ENCODE peak calls at places on chromosomes 6 and 20, in seven cellular contexts. O is upper lobe of left lung, P is psoas muscle, Y is endothelial cell of umbilical vein, S is MM.1S, H is GM12878, L is aorta. B is an unnamed sample. For H3K4me1 and H3K36me3, the result is how much of the 10 kb centered on the place peaks cover.

GRCh38 chr20:11275740-11276139 is 601.9 kb upstream of the JAG1 start:
- DNase-seq in Y (no peak), S (no peak), L (no peak), P (no peak), H (no peak), O (no peak), B (no peak)

GRCh38 chr6:21856096-21856825 is 262.7 kb downstream of the SOX4 start:
- DNase-seq in P (no peak), O (peak), L (no peak), Y (peak), S (no peak), H (no peak), B (no peak)

GRCh38 chr6:14524319-14524718 is 406.7 kb downstream of the CD83 start:
- DNase-seq in L (no peak), O (no peak), Y (no peak), S (no peak), P (peak), H (no peak), B (no peak)

GRCh38 chr6:169312658-169313346 is 59.2 kb upstream of the THBS2 start:
- DNase-seq in S (no peak), P (no peak), Y (no peak), H (no peak), L (no peak), O (no peak), B (no peak)

GRCh38 chr6:13677878-13678254 is 33.8 kb downstream of the RANBP9 start:
- DNase-seq in H (no peak), P (no peak), L (no peak), S (no peak), O (no peak), Y (no peak), B (no peak)

GRCh38 chr6:113999284-113999683 is 28.3 kb upstream of the HDAC2 start:
- DNase-seq in L (no peak), H (no peak), P (no peak), O (no peak), S (no peak), Y (no peak), B (no peak)

GRCh38 chr20:32274359-32274758 is 3.1 kb upstream of the KIF3B start:
- DNase-seq in S (no peak), H (no peak), O (no peak), L (no peak), Y (no peak), P (no peak), B (no peak)

GRCh38 chr6:144449911-144450690 is 165.0 kb downstream of the UTRN start:
- DNase-seq in S (no peak), P (no peak), L (no peak), Y (no peak), O (no peak), H (no peak), B (no peak)

GRCh38 chr6:12844284-12845223 is 128.0 kb downstream of the PHACTR1 start:
- DNase-seq in S (peak), Y (peak), L (no peak), P (no peak), H (no peak), O (no peak), B (peak)

DNA sequence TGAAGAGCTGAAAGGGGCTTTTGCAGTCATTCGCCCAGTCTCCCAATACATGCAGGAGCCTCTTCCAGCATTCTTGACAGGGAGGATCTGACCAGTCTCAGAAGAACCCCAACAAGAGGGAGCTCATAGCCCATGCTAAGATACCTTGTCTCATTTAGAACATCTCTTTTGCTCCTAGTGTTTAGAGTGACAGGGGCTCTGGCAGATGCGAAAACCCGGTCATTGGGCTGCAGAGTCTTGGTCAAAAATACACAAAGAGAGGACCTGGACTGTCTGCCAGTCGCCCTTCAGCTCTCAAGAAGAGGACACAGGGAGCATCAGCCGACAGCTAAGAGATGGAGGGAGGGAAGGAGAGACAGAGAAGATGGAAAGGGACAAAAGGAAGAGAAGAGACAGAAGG is 700 bp downstream of the GUCA1B start:
- DNase-seq in L (peak), O (no peak), P (no peak), H (no peak), Y (no peak), S (no peak), B (no peak)
- H3K4me1 ChIP-seq in L (under half), O (under half), P (under half), H (under half), Y (under half), S (under half), B (under half)

GRCh38 chr6:170461111-170461510 is 92.0 kb downstream of the PSMB1 start:
- DNase-seq in Y (no peak), P (no peak), O (no peak), H (no peak), S (no peak), L (no peak), B (no peak)
- H3K36me3 ChIP-seq in Y (under half), P (under half), O (under half), H (under half), S (under half), L (under half), B (under half)

GRCh38 chr20:33472868-33473267 is 17.0 kb upstream of the CBFA2T2 start:
- DNase-seq in H (no peak), O (no peak), S (no peak), Y (no peak), P (no peak), L (no peak), B (no peak)
- H3K4me1 ChIP-seq in H (under half), O (under half), S (under half), Y (under half), P (under half), L (under half), B (half or more)

GRCh38 chr20:53570446-53571276 is 23.0 kb downstream of the ZNF217 start:
- DNase-seq in P (no peak), Y (no peak), H (no peak), S (no peak), O (peak), L (no peak), B (no peak)

GRCh38 chr20:53574259-53574789 is 19.3 kb downstream of the ZNF217 start:
- DNase-seq in O (no peak), L (no peak), H (no peak), P (no peak), S (no peak), Y (no peak), B (no peak)

GRCh38 chr20:53569606-53570307 is 23.9 kb downstream of the ZNF217 start:
- DNase-seq in O (peak), P (no peak), S (no peak), L (no peak), H (no peak), Y (no peak), B (no peak)

GRCh38 chr20:53569005-53569404 is 24.6 kb downstream of the ZNF217 start:
- DNase-seq in H (no peak), S (no peak), P (no peak), L (no peak), O (no peak), Y (no peak), B (no peak)

DNA sequence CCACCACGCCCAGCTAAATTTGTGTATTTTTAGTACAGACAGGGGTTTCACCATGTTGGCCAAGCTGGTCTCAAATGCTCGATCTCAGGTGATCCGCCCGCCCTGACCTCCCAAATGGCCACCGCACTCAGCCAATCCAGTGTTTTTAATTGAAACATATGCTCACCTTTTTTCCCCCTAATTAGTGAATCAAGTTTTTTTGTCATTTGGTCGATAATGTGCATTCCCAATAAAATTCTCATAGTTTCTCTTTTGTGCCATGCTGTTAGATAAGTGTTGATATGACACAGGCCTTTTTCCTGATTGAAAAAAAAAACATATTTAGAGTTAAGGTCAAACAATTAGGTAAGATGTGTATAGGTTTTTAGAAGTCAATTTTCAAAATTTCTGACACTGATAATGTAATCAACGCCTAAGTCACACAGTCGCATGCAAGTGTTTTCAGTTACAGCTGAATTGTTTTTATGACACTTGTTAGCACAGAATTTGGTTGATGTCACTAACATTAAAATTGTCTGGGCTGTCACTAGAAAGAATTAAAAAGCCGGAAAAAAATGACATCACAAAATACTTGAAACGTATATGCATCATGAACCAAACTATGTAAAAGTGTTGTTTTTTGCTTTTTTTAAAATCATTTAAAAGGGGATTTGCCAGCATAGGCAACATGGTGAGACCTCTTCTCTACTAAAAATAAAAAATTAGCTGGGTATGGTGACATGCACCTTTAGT is 21.9 kb downstream of the ZNF217 start:
- DNase-seq in H (no peak), S (no peak), L (no peak), P (no peak), O (peak), Y (no peak), B (no peak)
- H3K36me3 ChIP-seq in H (under half), S (under half), L (under half), P (under half), O (under half), Y (under half), B (half or more)

DNA sequence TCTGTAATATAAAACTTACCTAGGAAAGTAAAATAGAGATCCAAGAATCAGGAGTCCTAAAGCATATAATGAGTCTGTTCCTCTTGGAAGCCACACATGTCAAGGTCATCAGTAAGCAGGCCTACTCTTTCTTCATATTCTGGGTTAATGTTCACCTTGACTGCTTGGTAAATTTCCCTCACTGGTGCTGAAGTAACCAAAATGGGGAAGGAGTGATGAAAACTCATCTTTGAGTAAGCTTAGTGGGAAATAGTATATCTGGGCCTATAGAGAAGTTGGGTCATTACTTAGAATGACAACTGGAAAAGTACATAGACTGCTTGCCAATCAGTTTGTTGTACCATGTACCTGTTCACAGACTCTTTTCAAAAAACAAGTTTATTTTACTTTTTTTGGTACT is 6.6 kb downstream of the TSPYL4 start:
- DNase-seq in S (no peak), L (no peak), O (no peak), H (no peak), Y (no peak), P (no peak), B (no peak)
- H3K4me1 ChIP-seq in S (under half), L (under half), O (under half), H (under half), Y (under half), P (under half), B (under half)

DNA sequence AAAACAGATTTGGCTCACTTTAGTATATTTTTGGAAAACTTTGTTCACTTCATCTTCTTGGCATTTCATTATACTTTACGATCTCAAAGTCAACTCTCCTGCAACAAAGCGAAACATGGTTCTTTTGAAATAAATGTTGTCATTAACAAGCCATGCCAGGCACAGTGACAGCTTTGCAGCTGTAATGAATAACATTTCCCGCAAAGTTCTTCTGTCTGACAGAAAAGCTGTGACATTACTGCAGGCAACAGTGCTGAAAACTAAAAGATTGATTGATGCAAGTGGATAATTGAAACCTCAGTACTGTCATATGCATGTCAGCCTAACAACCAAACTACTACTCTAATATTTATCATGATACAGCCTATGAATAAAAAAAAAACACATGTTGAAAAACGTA is 348.1 kb downstream of the FRK start:
- DNase-seq in L (no peak), H (no peak), S (no peak), Y (no peak), O (no peak), P (no peak), B (no peak)
- H3K36me3 ChIP-seq in L (under half), H (under half), S (under half), Y (under half), O (under half), P (under half), B (under half)

GRCh38 chr6:71404145-71404966 is 115.7 kb downstream of the OGFRL1 start:
- DNase-seq in Y (peak), L (no peak), O (no peak), P (no peak), S (no peak), H (no peak), B (no peak)
- H3K4me1 ChIP-seq in Y (half or more), L (under half), O (under half), P (half or more), S (under half), H (under half), B (under half)

DNA sequence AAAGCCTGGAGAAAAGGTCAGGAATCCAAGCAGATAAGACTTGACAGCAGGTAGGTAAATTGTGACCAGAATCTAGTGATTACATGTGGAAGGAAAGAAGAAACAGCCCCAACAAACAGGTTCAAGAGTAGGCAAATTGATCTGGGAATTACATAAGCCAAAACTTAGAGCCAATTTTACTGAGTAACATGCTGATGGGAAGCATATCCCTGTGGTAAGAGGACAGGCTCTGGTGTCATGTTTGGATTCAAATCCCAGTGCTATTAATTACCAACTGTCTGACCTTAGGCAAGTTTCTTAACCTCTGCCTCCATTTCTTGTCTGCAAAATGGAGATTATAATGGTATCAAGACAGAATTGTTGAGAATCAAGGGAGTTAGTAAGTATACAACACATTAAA is 20.4 kb downstream of the MCM9 start:
- DNase-seq in H (no peak), L (no peak), S (no peak), Y (no peak), P (no peak), O (no peak), B (no peak)
- H3K36me3 ChIP-seq in H (under half), L (under half), S (under half), Y (under half), P (under half), O (under half), B (half or more)